ENCODE peak calls at places on chromosomes 3 and 15, in six cellular contexts. E, A, M, P, X and S are unnamed samples.

GRCh38 chr15:47466357-47466756 is 250.9 kb upstream of the SEMA6D start:
- DNase-seq in M (no peak), X (no peak), E (no peak), P (no peak), A (no peak), S (no peak)

GRCh38 chr3:132254076-132254755 is 63.0 kb upstream of the ACP3 start:
- DNase-seq in M (no peak), P (no peak), X (no peak), A (no peak), E (no peak), S (no peak)

GRCh38 chr15:81275711-81276417 is 48.1 kb downstream of the STARD5 start:
- DNase-seq in X (no peak), E (no peak), A (no peak), M (no peak), P (no peak), S (no peak)

GRCh38 chr3:100775669-100776068 is 66.4 kb downstream of the TFG start:
- DNase-seq in X (no peak), E (no peak), M (no peak), A (no peak), P (no peak), S (no peak)

GRCh38 chr3:59368887-59369286 is 319.1 kb upstream of the CFAP20DC start:
- DNase-seq in E (no peak), P (no peak), M (no peak), X (no peak), A (no peak), S (no peak)

GRCh38 chr3:138332472-138333073 is 2.9 kb upstream of the NME9 start:
- DNase-seq in M (peak; percentile 26), P (no peak), E (no peak), A (peak; percentile 44), X (no peak), S (no peak)

GRCh38 chr3:168030488-168031054 is 65.2 kb downstream of the GOLIM4 start:
- DNase-seq in M (no peak), X (no peak), A (no peak), E (no peak), P (no peak), S (no peak)

GRCh38 chr15:85828026-85828597 is 33.4 kb upstream of the KLHL25 start:
- DNase-seq in E (no peak), A (no peak), P (no peak), M (no peak), X (no peak), S (no peak)

GRCh38 chr3:14633819-14634424 is 17.6 kb upstream of the CCDC174 start:
- DNase-seq in A (peak; percentile 83), X (peak; percentile 74), M (no peak), P (no peak), E (peak; percentile 17), S (no peak)

GRCh38 chr3:47161983-47162694 is 1.8 kb downstream of the SETD2 start:
- DNase-seq in P (no peak), E (no peak), X (no peak), M (no peak), A (no peak), S (no peak)

GRCh38 chr15:70308011-70308761 is 210.5 kb upstream of the TLE3 start:
- DNase-seq in X (no peak), E (peak; percentile 47), P (no peak), M (no peak), A (peak; percentile 28), S (no peak)

GRCh38 chr3:123658118-123658859 is 73.4 kb upstream of the HACD2 start:
- DNase-seq in A (no peak), E (no peak), P (peak; percentile 92), M (no peak), X (peak; percentile 61), S (no peak)

GRCh38 chr15:48242531-48242930 is 36.4 kb downstream of the SLC12A1 start:
- DNase-seq in M (no peak), A (no peak), X (no peak), P (no peak), E (no peak), S (no peak)

GRCh38 chr15:68482246-68482645 is 50.3 kb upstream of the ITGA11 start:
- DNase-seq in M (no peak), A (no peak), P (no peak), E (no peak), X (no peak), S (no peak)

GRCh38 chr3:150697646-150698045 is 6.1 kb downstream of the ERICH6 start:
- DNase-seq in M (no peak), P (no peak), E (no peak), X (no peak), A (no peak), S (no peak)

GRCh38 chr15:45715528-45715927 is 80.7 kb downstream of the SQOR start:
- DNase-seq in A (no peak), E (no peak), M (no peak), X (no peak), P (no peak), S (no peak)

GRCh38 chr3:129505341-129505740 is 23.1 kb upstream of the RHO start:
- DNase-seq in P (no peak), E (no peak), M (no peak), X (no peak), A (no peak), S (no peak)

GRCh38 chr3:159795776-159796175 is 192.9 kb upstream of the IL12A start:
- DNase-seq in A (no peak), E (no peak), X (no peak), M (no peak), P (no peak), S (no peak)

GRCh38 chr3:171121801-171122200 is 95.3 kb upstream of the SLC2A2 start:
- DNase-seq in E (no peak), P (no peak), M (no peak), A (no peak), X (no peak), S (no peak)

GRCh38 chr15:55322452-55322851 is 3.4 kb downstream of the PIGB start:
- DNase-seq in E (no peak), M (no peak), A (no peak), X (no peak), P (no peak), S (no peak)

GRCh38 chr15:70569718-70570231 is 193.6 kb downstream of the UACA start:
- DNase-seq in M (no peak), P (no peak), E (no peak), X (no peak), A (peak; percentile 66), S (no peak)

GRCh38 chr3:184491867-184492615 is 69.5 kb upstream of the EPHB3 start:
- DNase-seq in M (peak; percentile 90), X (no peak), E (no peak), P (no peak), A (no peak), S (no peak)

GRCh38 chr15:52749250-52749649 is 40.9 kb downstream of the ONECUT1 start:
- DNase-seq in M (no peak), E (peak; percentile 33), A (no peak), X (no peak), P (no peak), S (no peak)

GRCh38 chr3:65350786-65351476 is 663.1 kb upstream of the ADAMTS9 start:
- DNase-seq in M (no peak), P (no peak), E (no peak), X (no peak), A (no peak), S (no peak)

DNA sequence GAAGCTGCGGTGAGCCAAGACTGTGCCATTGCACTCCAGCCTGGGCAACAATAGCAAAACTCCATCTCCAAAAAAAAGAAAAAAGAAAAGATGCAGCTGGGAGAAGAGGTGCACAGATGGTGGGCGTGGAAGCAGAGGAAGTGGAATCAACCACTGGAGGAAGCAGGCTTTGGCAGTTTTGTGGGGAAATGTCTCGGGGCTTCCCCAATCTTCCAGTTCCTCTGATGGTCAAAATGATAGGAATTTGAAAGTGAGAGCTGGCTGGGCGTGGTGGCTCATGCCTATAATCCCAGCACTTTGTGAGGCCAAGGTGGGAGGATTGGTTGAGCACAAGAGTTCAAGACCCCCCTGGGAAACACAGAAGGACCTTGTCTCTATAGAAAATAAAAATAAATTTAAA is 48.1 kb upstream of the SMAD3 start:
- DNase-seq in A (no peak), P (no peak), E (no peak), X (no peak), M (no peak), S (no peak)
- H3K4me1 ChIP-seq in A (peaks cover 3% of the 10 kb centered on the region), P (no peaks in the 10 kb centered on the region), E (peaks cover 4% of the 10 kb centered on the region), X (peaks cover 9% of the 10 kb centered on the region), M (no peaks in the 10 kb centered on the region), S (peaks cover 4% of the 10 kb centered on the region)

GRCh38 chr15:82964890-82965289 is 12.4 kb upstream of the HOMER2 start:
- DNase-seq in X (no peak), A (no peak), M (no peak), E (no peak), P (no peak), S (no peak)
- TF ChIP-seq EP300 in X (no peak), A (no peak), M (no peak), E (no peak), P (no peak), S (no peak)

GRCh38 chr3:179768080-179768479 is 115.2 kb downstream of the USP13 start:
- DNase-seq in P (no peak), E (no peak), M (no peak), A (peak; percentile 22), X (no peak), S (no peak)
- H3K4me1 ChIP-seq in P (no peaks in the 10 kb centered on the region), E (no peaks in the 10 kb centered on the region), M (no peaks in the 10 kb centered on the region), A (no peaks in the 10 kb centered on the region), X (no peaks in the 10 kb centered on the region), S (no peaks in the 10 kb centered on the region)

GRCh38 chr15:77004189-77004588 is 9.3 kb downstream of the PSTPIP1 start:
- DNase-seq in E (no peak), A (no peak), M (no peak), P (peak; percentile 84), X (no peak), S (no peak)
- TF ChIP-seq EP300 in E (no peak), A (no peak), M (no peak), P (no peak), X (no peak), S (no peak)

GRCh38 chr3:18527691-18528090 is 102.6 kb upstream of the SATB1 start:
- DNase-seq in M (no peak), A (no peak), X (no peak), E (no peak), P (no peak), S (no peak)
- H3K4me1 ChIP-seq in M (no peaks in the 10 kb centered on the region), A (no peaks in the 10 kb centered on the region), X (no peaks in the 10 kb centered on the region), E (no peaks in the 10 kb centered on the region), P (no peaks in the 10 kb centered on the region), S (no peaks in the 10 kb centered on the region)